ENCODE peak calls at places on chromosomes 1 and 21, in five cellular contexts. P is NCI-H510A, A is foreskin melanocyte, E is H4, V is T-cell. Z is an unnamed sample.

GRCh38 chr1:172742599-172743500 is 83.9 kb downstream of the FASLG start:
- DNase-seq in P (no peak), A (no peak), E (peak), V (no peak), Z (no peak)

GRCh38 chr1:45414746-45415145 is 74.5 kb upstream of the MUTYH start:
- DNase-seq in P (no peak), A (no peak), E (no peak), V (no peak), Z (no peak)

GRCh38 chr1:161119017-161119378 is 1.1 kb downstream of the NIT1 start:
- DNase-seq in P (no peak), A (no peak), E (no peak), V (no peak), Z (no peak)

GRCh38 chr1:226438007-226438406 is 30.1 kb upstream of the PARP1 start:
- DNase-seq in P (no peak), A (no peak), E (no peak), V (no peak), Z (no peak)

GRCh38 chr1:244349103-244349531 is 102.6 kb downstream of the ADSS2 start:
- DNase-seq in P (no peak), A (no peak), E (peak), V (no peak), Z (no peak)

GRCh38 chr1:21939650-21940374 is 2.7 kb upstream of the HSPG2 start:
- DNase-seq in P (no peak), A (peak), E (peak), V (no peak), Z (no peak)

GRCh38 chr1:9182784-9183257 is 51.8 kb upstream of the H6PD start:
- DNase-seq in P (no peak), A (no peak), E (no peak), V (no peak), Z (no peak)

GRCh38 chr21:36917487-36918158 is 48.8 kb downstream of the HLCS start:
- DNase-seq in P (no peak), A (no peak), E (peak), V (no peak), Z (no peak)

GRCh38 chr1:34389974-34390373 is 213.3 kb downstream of the C1orf94 start:
- DNase-seq in P (no peak), A (no peak), E (no peak), V (no peak), Z (no peak)

GRCh38 chr1:207026177-207026576 is 6.4 kb downstream of the C1orf116 start:
- DNase-seq in P (no peak), A (peak), E (no peak), V (no peak), Z (no peak)

GRCh38 chr1:203325418-203326091 is 20.2 kb downstream of the BTG2 start:
- DNase-seq in P (peak), A (no peak), E (peak), V (no peak), Z (peak)

GRCh38 chr1:165384016-165384415 is 27.5 kb upstream of the LMX1A start:
- DNase-seq in P (no peak), A (no peak), E (no peak), V (no peak), Z (no peak)

GRCh38 chr1:21594935-21595897 is 73.9 kb downstream of the RAP1GAP start:
- DNase-seq in P (no peak), A (peak), E (peak), V (peak), Z (no peak)

GRCh38 chr1:53396563-53397268 is 62.5 kb upstream of the DMRTB1 start:
- DNase-seq in P (no peak), A (no peak), E (no peak), V (no peak), Z (no peak)

GRCh38 chr1:25787477-25788043 is 12.4 kb upstream of the SELENON start:
- DNase-seq in P (no peak), A (peak), E (no peak), V (no peak), Z (no peak)

GRCh38 chr1:37631039-37631428 is 3.7 kb downstream of the RSPO1 start:
- DNase-seq in P (peak), A (no peak), E (no peak), V (no peak), Z (no peak)

GRCh38 chr1:147078606-147079399 is 93.5 kb downstream of the PRKAB2 start:
- DNase-seq in P (no peak), A (no peak), E (no peak), V (no peak), Z (no peak)

GRCh38 chr21:25759573-25759972 is 24.8 kb downstream of the GABPA start:
- DNase-seq in P (no peak), A (no peak), E (no peak), V (no peak), Z (no peak)

GRCh38 chr1:150555971-150556865 is 7.0 kb downstream of the ADAMTSL4 start:
- DNase-seq in P (no peak), A (no peak), E (no peak), V (no peak), Z (no peak)

GRCh38 chr1:83693409-83694126 is 305.4 kb downstream of the TTLL7 start:
- DNase-seq in P (no peak), A (no peak), E (no peak), V (no peak), Z (peak)

GRCh38 chr1:101377436-101377835 is 140.6 kb downstream of the S1PR1 start:
- DNase-seq in P (no peak), A (no peak), E (no peak), V (no peak), Z (no peak)

Z was measured in NCI-H2029 treated with DMSO at 0.1 percent for 48 hours.